ENCODE peak calls at places on chromosomes 16 and 17, in six cellular contexts. M is IMR-90, G is mesenchymal stem cell, Z is trophoblast cell, O is neuronal stem cell, N is H1. I is an unnamed sample.

GRCh38 chr17:54899201-54899600 is 1.5 kb upstream of the TOM1L1 start:
- DNase-seq in G (no peak), O (no peak), Z (no peak), N (no peak), M (no peak), I (no peak)

GRCh38 chr16:86471896-86472295 is 38.4 kb upstream of the FOXF1 start:
- DNase-seq in Z (no peak), G (no peak), M (peak), O (no peak), N (no peak), I (no peak)

GRCh38 chr17:42653179-42654124 is 5.6 kb upstream of the TUBG2 start:
- DNase-seq in O (no peak), N (peak), M (peak), Z (peak), G (peak), I (peak)

GRCh38 chr17:77327566-77328463 is 187.0 kb downstream of the SEC14L1 start:
- DNase-seq in O (no peak), Z (no peak), M (no peak), G (no peak), N (no peak), I (peak)

GRCh38 chr16:1979271-1980025 is 1.8 kb downstream of the NOXO1 start:
- DNase-seq in G (no peak), O (no peak), Z (peak), M (no peak), N (peak), I (peak)

GRCh38 chr16:84749815-84750214 is 50.0 kb downstream of the USP10 start:
- DNase-seq in G (peak), Z (no peak), M (no peak), O (no peak), N (no peak), I (no peak)

GRCh38 chr16:19005561-19006445 is 22.1 kb downstream of the TMC7 start:
- DNase-seq in M (peak), Z (no peak), N (peak), O (no peak), G (no peak), I (peak)

GRCh38 chr17:74877592-74878543 is 5.1 kb upstream of the FDXR start:
- DNase-seq in Z (peak), M (no peak), G (no peak), N (no peak), O (no peak), I (no peak)

GRCh38 chr17:47288531-47289116 is 35.0 kb downstream of the ITGB3 start:
- DNase-seq in G (peak), Z (no peak), N (no peak), M (peak), O (no peak), I (no peak)

GRCh38 chr17:47729486-47729885 is 3.5 kb upstream of the TBX21 start:
- DNase-seq in M (no peak), Z (no peak), O (no peak), N (no peak), G (no peak), I (peak)

GRCh38 chr16:22183901-22184614 is 21.8 kb downstream of the SDR42E2 start:
- DNase-seq in Z (no peak), N (peak), G (no peak), M (no peak), O (no peak), I (peak)

GRCh38 chr16:57447142-57447962 is at the start of the genes CIAPIN1 and COQ9:
- DNase-seq in N (peak), M (peak), O (peak), G (peak), Z (peak), I (peak)

GRCh38 chr16:81755915-81756644 is 23.0 kb upstream of the PLCG2 start:
- DNase-seq in G (no peak), N (no peak), M (no peak), O (no peak), Z (no peak), I (no peak)

GRCh38 chr17:67602974-67603373 is 114.8 kb upstream of the NOL11 start:
- DNase-seq in G (peak), Z (no peak), N (peak), M (peak), O (peak), I (peak)

GRCh38 chr17:27577124-27577761 is 53.7 kb upstream of the LGALS9 start:
- DNase-seq in Z (peak), M (peak), N (peak), G (peak), O (no peak), I (peak)

GRCh38 chr17:82400830-82401229 is 17.3 kb upstream of the HEXD start:
- DNase-seq in M (no peak), N (no peak), Z (no peak), G (no peak), O (no peak), I (no peak)

GRCh38 chr17:7882068-7882467 is 6.5 kb upstream of the CHD3 start:
- DNase-seq in O (no peak), M (no peak), G (no peak), N (no peak), Z (no peak), I (peak)

GRCh38 chr17:73598131-73598680 is 46.0 kb downstream of the SDK2 start:
- DNase-seq in N (no peak), G (no peak), Z (no peak), M (no peak), O (no peak), I (no peak)

GRCh38 chr16:67967183-67967955 is 1.1 kb downstream of the SLC12A4 start:
- DNase-seq in Z (peak), M (no peak), G (peak), O (no peak), N (no peak), I (no peak)

GRCh38 chr17:8468988-8469387 is 33.3 kb downstream of the NDEL1 start:
- DNase-seq in M (no peak), N (no peak), Z (no peak), O (no peak), G (no peak), I (no peak)

GRCh38 chr17:58200024-58200633 is 7.6 kb downstream of the EPX start:
- DNase-seq in Z (no peak), G (peak), M (peak), N (peak), O (peak), I (peak)

GRCh38 chr16:4890686-4891085 is 43.4 kb downstream of the UBN1 start:
- DNase-seq in N (no peak), G (no peak), M (no peak), Z (no peak), O (no peak), I (no peak)

GRCh38 chr16:47051031-47051430 is 77.6 kb upstream of the DNAJA2 start:
- DNase-seq in Z (no peak), N (no peak), G (no peak), M (no peak), O (no peak), I (no peak)

GRCh38 chr16:610513-611381 is 20.0 kb upstream of the WFIKKN1 start:
- DNase-seq in M (no peak), O (no peak), G (no peak), Z (peak), N (peak), I (peak)
- H4K91ac ChIP-seq in M (no peak), O (no peak), G (no peak), Z (no peak), N (no peak), I (no peak)

DNA sequence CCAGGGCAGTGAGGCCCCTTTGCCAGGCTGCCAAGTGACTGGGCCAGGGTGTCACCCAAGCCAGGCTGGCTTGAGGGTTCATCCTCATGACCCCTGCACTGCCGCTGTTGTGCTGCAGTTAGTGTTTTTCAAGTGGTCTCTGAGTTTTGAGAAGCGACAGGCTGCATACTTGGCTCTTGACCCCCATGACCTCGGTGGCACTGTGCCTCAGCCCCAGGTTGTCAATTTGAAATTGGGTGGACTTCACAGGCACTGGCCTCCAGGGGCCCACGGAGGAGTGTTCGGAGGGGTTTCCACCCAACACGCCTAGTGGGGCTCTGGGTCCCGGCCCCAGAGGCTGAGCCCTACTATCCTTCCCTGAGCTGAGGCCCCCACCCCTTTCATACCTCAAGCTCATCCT is 42.7 kb downstream of the DHRS7B start:
- DNase-seq in G (no peak), M (no peak), N (no peak), O (no peak), Z (no peak), I (no peak)
- H3K23ac ChIP-seq in G (no peak), M (no peak), N (no peak), O (no peak), Z (no peak), I (no peak)

DNA sequence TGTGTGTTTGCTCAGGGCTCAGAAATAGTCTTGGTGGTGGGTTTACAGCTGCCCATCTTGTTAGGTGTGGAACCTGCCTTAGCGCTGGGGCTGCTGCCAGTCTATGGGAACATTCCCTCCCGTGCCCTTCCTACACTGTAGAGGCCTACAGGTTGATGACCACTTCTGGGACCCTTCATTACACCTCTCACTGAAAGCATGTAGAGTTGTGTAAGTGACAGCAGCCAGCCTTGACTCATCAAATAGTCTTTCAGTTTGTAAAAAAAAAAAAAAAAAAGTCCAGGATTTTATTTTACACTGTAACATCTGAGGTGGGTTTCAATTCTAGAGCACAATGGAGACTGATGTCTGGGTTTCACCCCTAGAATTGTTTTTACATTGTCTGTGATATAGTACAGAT is 193.9 kb downstream of the SPECC1 start:
- DNase-seq in N (no peak), O (no peak), M (peak), G (peak), Z (no peak), I (no peak)
- H4K91ac ChIP-seq in N (peak), O (no peak), M (peak), G (peak), Z (no peak), I (no peak)

DNA sequence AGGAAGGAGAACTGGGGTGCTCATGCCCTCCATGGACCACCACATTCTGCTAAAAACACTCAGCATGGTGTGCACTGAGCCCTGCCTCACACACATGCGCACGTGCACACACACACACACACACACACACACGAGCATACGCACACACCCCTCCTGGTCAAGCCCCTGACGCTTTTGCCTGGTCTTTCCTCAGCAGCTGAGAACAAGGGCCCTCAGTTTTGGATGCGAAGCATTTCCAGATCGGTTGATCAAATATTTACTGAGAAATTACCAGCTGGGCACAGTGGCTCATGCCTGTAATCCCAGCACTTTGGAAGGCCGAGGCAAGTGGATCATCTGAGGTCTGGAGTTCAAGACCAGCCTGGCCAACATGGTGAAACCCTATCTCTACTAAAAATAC is 20.1 kb upstream of the RAI1 start:
- DNase-seq in Z (no peak), O (no peak), G (no peak), N (no peak), M (no peak), I (no peak)
- H3K23ac ChIP-seq in Z (no peak), O (peak), G (no peak), N (no peak), M (no peak), I (no peak)

GRCh38 chr17:40427002-40427491 is 9.4 kb upstream of the TOP2A start:
- DNase-seq in G (no peak), O (no peak), N (peak), Z (no peak), M (no peak), I (peak)

GRCh38 chr17:40433551-40434384 is 9.5 kb upstream of the IGFBP4 start:
- DNase-seq in N (peak), O (no peak), G (no peak), Z (no peak), M (no peak), I (peak)

GRCh38 chr17:40431231-40431602 is 12.0 kb upstream of the IGFBP4 start:
- DNase-seq in N (no peak), Z (no peak), M (no peak), G (no peak), O (no peak), I (no peak)

GRCh38 chr17:40432864-40433528 is 10.3 kb upstream of the IGFBP4 start:
- DNase-seq in Z (no peak), M (peak), N (no peak), G (peak), O (no peak), I (peak)

DNA sequence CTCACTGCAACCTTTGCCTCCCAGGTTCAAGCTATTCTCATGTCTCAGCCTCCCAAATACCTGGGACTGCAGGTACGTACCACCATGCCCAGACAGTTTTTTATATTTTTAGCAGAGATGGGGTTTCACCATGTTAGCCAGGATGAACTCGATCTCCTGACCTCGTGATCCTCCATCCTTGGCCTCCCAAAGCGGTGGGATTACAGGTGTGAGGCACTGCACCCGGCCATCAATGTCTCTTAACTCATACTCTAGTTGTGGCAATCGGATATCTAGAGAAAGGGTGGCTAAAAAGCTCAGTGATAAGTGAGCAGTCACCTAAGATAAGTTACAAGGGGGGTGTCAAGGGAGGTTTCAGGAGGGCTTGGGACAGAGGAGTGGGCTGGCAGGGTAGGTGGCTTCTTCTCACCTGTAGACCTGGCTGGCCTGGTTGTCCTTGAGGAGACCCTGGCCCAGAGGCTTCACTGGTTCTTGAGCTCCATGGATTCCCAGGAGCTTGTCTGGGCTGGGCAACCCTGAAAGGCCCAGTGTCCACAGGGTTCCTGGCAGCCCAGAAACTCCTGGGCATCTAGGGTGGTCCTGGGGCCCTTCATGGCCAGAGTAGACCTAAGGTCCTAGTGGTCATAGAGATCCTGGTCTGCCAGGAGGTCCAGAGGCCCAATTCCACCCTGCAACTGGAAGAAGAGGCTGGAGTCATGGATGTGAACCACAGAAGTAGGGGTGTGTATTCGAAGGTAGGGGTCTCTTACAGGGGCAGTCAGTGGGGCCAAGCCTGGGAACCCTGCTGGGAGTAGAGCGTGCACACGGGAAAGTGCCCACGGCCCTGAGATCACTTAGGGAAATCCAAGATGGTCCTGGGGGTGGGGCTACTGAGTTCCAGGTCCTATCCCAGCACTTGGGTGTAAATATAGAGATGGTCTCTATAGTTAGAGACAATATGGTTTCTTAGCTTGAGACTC is 12.7 kb upstream of the IGFBP4 start:
- DNase-seq in O (no peak), G (no peak), M (no peak), Z (no peak), N (no peak), I (peak)
- H4K91ac ChIP-seq in O (no peak), G (no peak), M (no peak), Z (no peak), N (no peak), I (no peak)

I was measured in H9.